ENCODE peak calls at places on chromosomes 12 and 14, in eight cellular contexts. One of them, this sample, is unnamed.

GRCh38 chr12:89863968-89864367 is 155.3 kb upstream of the ATP2B1 start:
- DNase-seq in body of pancreas: no peak
- DNase-seq in fibroblast of the aortic adventitia: no peak
- DNase-seq in mesendoderm: no peak
- DNase-seq in lower leg skin: no peak
- DNase-seq in CD8-positive, alpha-beta memory T cell: no peak
- DNase-seq in mucosa of descending colon: no peak
- DNase-seq in stomach: no peak
- DNase-seq in this sample: no peak

GRCh38 chr12:1739368-1739767 is 48.5 kb downstream of the ADIPOR2 start:
- DNase-seq in body of pancreas: no peak
- DNase-seq in fibroblast of the aortic adventitia: no peak
- DNase-seq in mesendoderm: no peak
- DNase-seq in lower leg skin: no peak
- DNase-seq in CD8-positive, alpha-beta memory T cell: no peak
- DNase-seq in mucosa of descending colon: no peak
- DNase-seq in stomach: no peak
- DNase-seq in this sample: no peak

GRCh38 chr12:120960657-120961056 is 17.7 kb upstream of the HNF1A start:
- DNase-seq in body of pancreas: no peak
- DNase-seq in fibroblast of the aortic adventitia: no peak
- DNase-seq in mesendoderm: no peak
- DNase-seq in lower leg skin: no peak
- DNase-seq in CD8-positive, alpha-beta memory T cell: no peak
- DNase-seq in mucosa of descending colon: peak
- DNase-seq in stomach: no peak
- DNase-seq in this sample: no peak

GRCh38 chr14:101495284-101495683 is 66.0 kb upstream of the DIO3 start:
- DNase-seq in body of pancreas: no peak
- DNase-seq in fibroblast of the aortic adventitia: no peak
- DNase-seq in mesendoderm: no peak
- DNase-seq in lower leg skin: no peak
- DNase-seq in CD8-positive, alpha-beta memory T cell: no peak
- DNase-seq in mucosa of descending colon: no peak
- DNase-seq in stomach: peak
- DNase-seq in this sample: no peak

GRCh38 chr12:58416211-58416610 is 474.8 kb downstream of the ATP23 start:
- DNase-seq in body of pancreas: no peak
- DNase-seq in fibroblast of the aortic adventitia: peak
- DNase-seq in mesendoderm: no peak
- DNase-seq in lower leg skin: no peak
- DNase-seq in CD8-positive, alpha-beta memory T cell: no peak
- DNase-seq in mucosa of descending colon: no peak
- DNase-seq in stomach: no peak
- DNase-seq in this sample: no peak

GRCh38 chr12:106195638-106196037 is 52.2 kb downstream of the CKAP4 start:
- DNase-seq in body of pancreas: peak
- DNase-seq in fibroblast of the aortic adventitia: peak
- DNase-seq in mesendoderm: no peak
- DNase-seq in lower leg skin: peak
- DNase-seq in CD8-positive, alpha-beta memory T cell: no peak
- DNase-seq in mucosa of descending colon: no peak
- DNase-seq in stomach: peak
- DNase-seq in this sample: peak

GRCh38 chr14:92866181-92866752 is 56.7 kb upstream of the CHGA start:
- DNase-seq in body of pancreas: no peak
- DNase-seq in fibroblast of the aortic adventitia: no peak
- DNase-seq in mesendoderm: no peak
- DNase-seq in lower leg skin: no peak
- DNase-seq in CD8-positive, alpha-beta memory T cell: no peak
- DNase-seq in mucosa of descending colon: no peak
- DNase-seq in stomach: no peak
- DNase-seq in this sample: no peak

GRCh38 chr12:91367234-91367849 is 184.7 kb upstream of the DCN start:
- DNase-seq in body of pancreas: no peak
- DNase-seq in fibroblast of the aortic adventitia: peak
- DNase-seq in mesendoderm: peak
- DNase-seq in lower leg skin: no peak
- DNase-seq in CD8-positive, alpha-beta memory T cell: no peak
- DNase-seq in mucosa of descending colon: no peak
- DNase-seq in stomach: no peak
- DNase-seq in this sample: no peak

GRCh38 chr14:89207925-89208328 is 209.1 kb downstream of the FOXN3 start:
- DNase-seq in body of pancreas: no peak
- DNase-seq in fibroblast of the aortic adventitia: no peak
- DNase-seq in mesendoderm: peak
- DNase-seq in lower leg skin: no peak
- DNase-seq in CD8-positive, alpha-beta memory T cell: no peak
- DNase-seq in mucosa of descending colon: no peak
- DNase-seq in stomach: no peak
- DNase-seq in this sample: no peak

GRCh38 chr14:72519543-72519942 is 374.4 kb downstream of the DPF3 start:
- DNase-seq in body of pancreas: no peak
- DNase-seq in fibroblast of the aortic adventitia: no peak
- DNase-seq in mesendoderm: no peak
- DNase-seq in lower leg skin: no peak
- DNase-seq in CD8-positive, alpha-beta memory T cell: no peak
- DNase-seq in mucosa of descending colon: no peak
- DNase-seq in stomach: no peak
- DNase-seq in this sample: no peak

GRCh38 chr12:13049816-13050215 is 5.6 kb downstream of the FAM234B start:
- DNase-seq in body of pancreas: no peak
- DNase-seq in fibroblast of the aortic adventitia: peak
- DNase-seq in mesendoderm: peak
- DNase-seq in lower leg skin: no peak
- DNase-seq in CD8-positive, alpha-beta memory T cell: no peak
- DNase-seq in mucosa of descending colon: no peak
- DNase-seq in stomach: no peak
- DNase-seq in this sample: no peak

GRCh38 chr12:44603701-44604100 is 272.4 kb downstream of the NELL2 start:
- DNase-seq in body of pancreas: no peak
- DNase-seq in fibroblast of the aortic adventitia: no peak
- DNase-seq in mesendoderm: no peak
- DNase-seq in lower leg skin: no peak
- DNase-seq in CD8-positive, alpha-beta memory T cell: no peak
- DNase-seq in mucosa of descending colon: no peak
- DNase-seq in stomach: no peak
- DNase-seq in this sample: no peak

DNA sequence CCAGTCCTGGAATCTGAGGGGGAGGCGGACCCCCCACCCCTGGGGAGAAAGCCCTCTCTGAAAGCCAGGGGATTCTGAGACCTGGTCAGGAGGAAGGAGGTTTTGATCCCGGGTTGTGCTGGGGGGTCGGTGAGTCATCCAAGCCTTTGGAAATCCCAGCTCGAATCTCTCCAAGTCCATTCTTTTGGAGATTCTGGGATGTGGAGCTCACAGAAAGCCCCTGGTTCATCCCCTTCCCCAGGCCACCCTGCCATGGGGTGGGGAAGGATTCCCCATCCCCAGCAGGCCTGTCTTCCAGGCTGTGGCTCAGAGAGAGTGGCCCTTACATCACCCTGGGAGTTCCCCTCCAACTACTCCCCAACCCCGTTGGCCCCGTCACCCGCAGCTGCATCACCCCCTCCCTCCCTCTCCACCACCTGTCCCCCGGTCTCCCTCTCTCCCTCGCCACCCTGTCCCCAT is 14.3 kb downstream of the EXOC3L4 start:
- DNase-seq in body of pancreas: peak
- DNase-seq in fibroblast of the aortic adventitia: peak
- DNase-seq in mesendoderm: peak
- DNase-seq in lower leg skin: no peak
- DNase-seq in CD8-positive, alpha-beta memory T cell: no peak
- DNase-seq in mucosa of descending colon: peak
- DNase-seq in stomach: no peak
- DNase-seq in this sample: peak
- H3K4me3 ChIP-seq in body of pancreas: no peak
- H3K4me3 ChIP-seq in fibroblast of the aortic adventitia: no peak
- H3K4me3 ChIP-seq in mesendoderm: no peak
- H3K4me3 ChIP-seq in lower leg skin: no peak
- H3K4me3 ChIP-seq in CD8-positive, alpha-beta memory T cell: no peak
- H3K4me3 ChIP-seq in mucosa of descending colon: no peak
- H3K4me3 ChIP-seq in stomach: no peak
- H3K4me3 ChIP-seq in this sample: no peak

DNA sequence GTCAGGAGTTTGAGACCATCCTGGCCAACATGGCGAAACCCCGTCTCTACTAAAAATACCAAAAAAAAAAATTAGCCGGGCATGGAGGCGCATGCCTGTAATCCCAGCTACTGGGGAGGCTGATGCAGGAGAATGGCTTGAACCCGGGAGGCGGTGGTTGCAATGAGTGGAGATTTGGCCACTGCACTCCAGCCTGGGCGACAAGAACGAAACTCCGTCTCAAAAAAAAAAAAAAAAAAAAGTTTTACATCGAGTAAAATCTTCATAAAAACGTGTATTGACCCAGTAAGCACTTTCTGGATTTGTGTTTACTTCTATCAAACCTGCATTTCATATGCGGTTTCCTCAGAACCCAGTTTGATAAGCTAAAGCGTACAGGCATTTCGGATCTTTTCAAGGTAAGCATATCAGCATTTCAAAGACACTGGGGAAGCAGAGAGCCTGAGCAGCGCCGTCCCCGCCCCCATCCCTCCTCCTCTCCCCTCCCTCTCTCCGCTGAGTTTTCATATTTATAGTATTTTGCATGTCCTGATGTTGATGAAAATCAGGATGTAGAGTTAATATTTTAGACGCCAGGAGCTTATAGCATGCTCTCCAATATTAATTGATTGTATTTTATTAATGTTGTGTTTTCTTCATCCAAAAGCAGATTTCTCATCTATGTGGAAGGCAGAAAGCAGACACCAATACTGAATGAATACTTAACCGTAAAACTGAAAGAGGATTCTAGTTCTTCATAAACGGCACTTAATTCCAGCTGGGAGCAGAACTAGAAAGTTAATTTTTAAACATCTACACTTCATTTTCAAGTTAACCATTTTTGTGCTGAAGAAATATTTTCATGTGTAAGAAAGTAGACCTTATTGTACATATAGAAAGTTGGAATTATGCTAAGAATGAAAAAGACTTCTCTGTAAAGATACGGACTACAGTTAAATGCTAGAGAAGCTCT is 9.2 kb upstream of the HIP1R start:
- DNase-seq in body of pancreas: peak
- DNase-seq in fibroblast of the aortic adventitia: peak
- DNase-seq in mesendoderm: no peak
- DNase-seq in lower leg skin: no peak
- DNase-seq in CD8-positive, alpha-beta memory T cell: no peak
- DNase-seq in mucosa of descending colon: no peak
- DNase-seq in stomach: no peak
- DNase-seq in this sample: no peak
- H3K4me3 ChIP-seq in body of pancreas: no peak
- H3K4me3 ChIP-seq in fibroblast of the aortic adventitia: peak
- H3K4me3 ChIP-seq in mesendoderm: no peak
- H3K4me3 ChIP-seq in lower leg skin: no peak
- H3K4me3 ChIP-seq in CD8-positive, alpha-beta memory T cell: no peak
- H3K4me3 ChIP-seq in mucosa of descending colon: no peak
- H3K4me3 ChIP-seq in stomach: peak
- H3K4me3 ChIP-seq in this sample: no peak

DNA sequence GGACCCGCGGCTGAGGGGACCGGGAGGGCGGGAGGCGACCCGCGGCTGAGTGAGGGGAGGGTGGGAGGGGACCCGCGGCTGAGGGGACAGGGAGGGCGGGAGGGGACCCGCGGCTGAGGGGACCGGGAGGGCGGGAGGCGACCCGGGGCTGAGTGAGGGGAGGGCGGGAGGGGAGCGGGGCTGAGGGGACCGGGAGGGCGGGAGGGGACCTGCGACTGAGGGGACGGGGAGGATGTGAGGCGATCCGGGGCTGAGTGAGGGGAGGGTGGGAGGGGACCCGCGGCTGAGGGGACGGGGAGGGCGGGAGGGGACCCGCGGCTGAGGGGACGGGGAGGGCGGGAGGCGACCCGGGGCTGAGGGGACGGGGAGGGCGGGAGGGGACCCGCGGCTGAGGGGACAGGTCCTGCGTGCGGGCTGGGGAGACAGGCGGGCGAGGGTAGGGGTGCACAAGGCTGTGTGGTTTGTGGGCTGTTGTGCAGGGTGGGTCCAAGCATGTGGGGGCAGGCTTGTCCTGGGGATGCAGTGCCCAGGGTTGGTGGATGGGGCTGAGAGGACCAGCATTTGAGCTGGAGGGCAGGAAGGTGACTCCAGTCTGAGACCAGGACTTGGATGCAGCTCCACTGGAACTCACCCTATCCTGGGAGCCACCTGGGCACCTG is 9.2 kb downstream of the PLD4 start:
- DNase-seq in body of pancreas: no peak
- DNase-seq in fibroblast of the aortic adventitia: no peak
- DNase-seq in mesendoderm: no peak
- DNase-seq in lower leg skin: peak
- DNase-seq in CD8-positive, alpha-beta memory T cell: no peak
- DNase-seq in mucosa of descending colon: peak
- DNase-seq in stomach: no peak
- DNase-seq in this sample: no peak
- H3K4me3 ChIP-seq in body of pancreas: no peak
- H3K4me3 ChIP-seq in fibroblast of the aortic adventitia: peak
- H3K4me3 ChIP-seq in mesendoderm: no peak
- H3K4me3 ChIP-seq in lower leg skin: no peak
- H3K4me3 ChIP-seq in CD8-positive, alpha-beta memory T cell: no peak
- H3K4me3 ChIP-seq in mucosa of descending colon: no peak
- H3K4me3 ChIP-seq in stomach: peak
- H3K4me3 ChIP-seq in this sample: peak

GRCh38 chr14:52974406-52974805 is 23.6 kb upstream of the FERMT2 start:
- DNase-seq in body of pancreas: no peak
- DNase-seq in fibroblast of the aortic adventitia: no peak
- DNase-seq in mesendoderm: no peak
- DNase-seq in lower leg skin: no peak
- DNase-seq in CD8-positive, alpha-beta memory T cell: no peak
- DNase-seq in mucosa of descending colon: no peak
- DNase-seq in stomach: no peak
- DNase-seq in this sample: no peak

DNA sequence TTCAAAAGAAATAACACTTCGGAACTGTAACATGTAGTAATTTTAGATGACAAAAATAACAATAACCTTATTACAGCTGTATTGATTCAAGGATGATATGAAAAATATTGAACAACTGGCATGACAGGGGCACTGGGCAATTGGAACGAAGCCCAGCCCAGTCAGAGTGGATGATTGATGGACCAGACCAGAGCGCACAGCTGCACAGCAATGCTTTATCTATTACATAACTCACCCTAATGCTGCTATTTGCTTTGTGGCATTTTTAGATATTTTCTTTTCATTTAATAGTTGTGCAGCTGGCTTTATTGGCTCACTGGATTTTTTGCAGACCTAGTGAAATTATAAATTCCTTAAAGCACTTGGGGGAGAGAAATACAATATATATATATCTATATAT is 26.9 kb upstream of the FERMT2 start:
- DNase-seq in body of pancreas: peak
- DNase-seq in fibroblast of the aortic adventitia: no peak
- DNase-seq in mesendoderm: no peak
- DNase-seq in lower leg skin: no peak
- DNase-seq in CD8-positive, alpha-beta memory T cell: no peak
- DNase-seq in mucosa of descending colon: no peak
- DNase-seq in stomach: no peak
- DNase-seq in this sample: no peak
- H3K4me3 ChIP-seq in body of pancreas: no peak
- H3K4me3 ChIP-seq in fibroblast of the aortic adventitia: no peak
- H3K4me3 ChIP-seq in mesendoderm: no peak
- H3K4me3 ChIP-seq in lower leg skin: no peak
- H3K4me3 ChIP-seq in CD8-positive, alpha-beta memory T cell: no peak
- H3K4me3 ChIP-seq in mucosa of descending colon: no peak
- H3K4me3 ChIP-seq in stomach: no peak
- H3K4me3 ChIP-seq in this sample: no peak